ENCODE peak calls at places on chromosomes 5 and 9, in nine cellular contexts. One of them, this sample, is unnamed.

GRCh38 chr9:87640385-87640795 is 85.5 kb upstream of the CTSL start:
- DNase-seq in choroid plexus epithelial cell: peak
- DNase-seq in tibial nerve: no peak
- DNase-seq in NAMALWA: no peak
- DNase-seq in central memory CD4-positive, alpha-beta T cell: no peak
- DNase-seq in Right ventricle myocardium superior: peak
- DNase-seq in NCI-H1092 treated with DMSO at 0.1 percent for 48 hours: peak
- DNase-seq in AG09319: no peak
- DNase-seq in activated CD4-positive, alpha-beta T cell treated with anti-CD3 and anti-CD28 coated beads, Interleukin-2, amount 50 U/mL, for 4 hours: no peak
- DNase-seq in this sample: no peak

GRCh38 chr9:105355810-105356209 is 92.0 kb upstream of the FSD1L start:
- DNase-seq in central memory CD4-positive, alpha-beta T cell: peak
- DNase-seq in choroid plexus epithelial cell: peak
- DNase-seq in Right ventricle myocardium superior: no peak
- DNase-seq in activated CD4-positive, alpha-beta T cell treated with anti-CD3 and anti-CD28 coated beads, Interleukin-2, amount 50 U/mL, for 4 hours: no peak
- DNase-seq in tibial nerve: no peak
- DNase-seq in AG09319: no peak
- DNase-seq in NAMALWA: peak
- DNase-seq in NCI-H1092 treated with DMSO at 0.1 percent for 48 hours: no peak
- DNase-seq in this sample: no peak

GRCh38 chr9:23571414-23572104 is 254.5 kb downstream of the ELAVL2 start:
- DNase-seq in Right ventricle myocardium superior: no peak
- DNase-seq in NAMALWA: no peak
- DNase-seq in tibial nerve: no peak
- DNase-seq in AG09319: no peak
- DNase-seq in central memory CD4-positive, alpha-beta T cell: no peak
- DNase-seq in activated CD4-positive, alpha-beta T cell treated with anti-CD3 and anti-CD28 coated beads, Interleukin-2, amount 50 U/mL, for 4 hours: no peak
- DNase-seq in choroid plexus epithelial cell: no peak
- DNase-seq in NCI-H1092 treated with DMSO at 0.1 percent for 48 hours: no peak
- DNase-seq in this sample: no peak

GRCh38 chr5:105101597-105101996 is 1539.0 kb upstream of the NUDT12 start:
- DNase-seq in tibial nerve: no peak
- DNase-seq in NAMALWA: no peak
- DNase-seq in central memory CD4-positive, alpha-beta T cell: no peak
- DNase-seq in Right ventricle myocardium superior: no peak
- DNase-seq in AG09319: no peak
- DNase-seq in activated CD4-positive, alpha-beta T cell treated with anti-CD3 and anti-CD28 coated beads, Interleukin-2, amount 50 U/mL, for 4 hours: no peak
- DNase-seq in NCI-H1092 treated with DMSO at 0.1 percent for 48 hours: no peak
- DNase-seq in choroid plexus epithelial cell: peak
- DNase-seq in this sample: no peak

GRCh38 chr9:106954562-106954961 is 91.6 kb downstream of the ZNF462 start:
- DNase-seq in tibial nerve: no peak
- DNase-seq in Right ventricle myocardium superior: no peak
- DNase-seq in choroid plexus epithelial cell: peak
- DNase-seq in AG09319: no peak
- DNase-seq in activated CD4-positive, alpha-beta T cell treated with anti-CD3 and anti-CD28 coated beads, Interleukin-2, amount 50 U/mL, for 4 hours: no peak
- DNase-seq in NAMALWA: no peak
- DNase-seq in NCI-H1092 treated with DMSO at 0.1 percent for 48 hours: no peak
- DNase-seq in central memory CD4-positive, alpha-beta T cell: no peak
- DNase-seq in this sample: no peak

GRCh38 chr5:65198777-65199120 is 283.0 kb downstream of the ADAMTS6 start:
- DNase-seq in Right ventricle myocardium superior: no peak
- DNase-seq in central memory CD4-positive, alpha-beta T cell: no peak
- DNase-seq in activated CD4-positive, alpha-beta T cell treated with anti-CD3 and anti-CD28 coated beads, Interleukin-2, amount 50 U/mL, for 4 hours: no peak
- DNase-seq in NAMALWA: no peak
- DNase-seq in NCI-H1092 treated with DMSO at 0.1 percent for 48 hours: no peak
- DNase-seq in choroid plexus epithelial cell: peak
- DNase-seq in tibial nerve: no peak
- DNase-seq in AG09319: peak
- DNase-seq in this sample: no peak

GRCh38 chr5:79025054-79025465 is 40.0 kb upstream of the ARSB start:
- DNase-seq in NCI-H1092 treated with DMSO at 0.1 percent for 48 hours: peak
- DNase-seq in NAMALWA: peak
- DNase-seq in tibial nerve: peak
- DNase-seq in AG09319: peak
- DNase-seq in choroid plexus epithelial cell: peak
- DNase-seq in activated CD4-positive, alpha-beta T cell treated with anti-CD3 and anti-CD28 coated beads, Interleukin-2, amount 50 U/mL, for 4 hours: peak
- DNase-seq in central memory CD4-positive, alpha-beta T cell: peak
- DNase-seq in Right ventricle myocardium superior: peak
- DNase-seq in this sample: peak

GRCh38 chr5:55316842-55317241 is 9.1 kb downstream of the MTREX start:
- DNase-seq in AG09319: no peak
- DNase-seq in Right ventricle myocardium superior: no peak
- DNase-seq in NAMALWA: no peak
- DNase-seq in central memory CD4-positive, alpha-beta T cell: no peak
- DNase-seq in tibial nerve: no peak
- DNase-seq in NCI-H1092 treated with DMSO at 0.1 percent for 48 hours: no peak
- DNase-seq in choroid plexus epithelial cell: no peak
- DNase-seq in activated CD4-positive, alpha-beta T cell treated with anti-CD3 and anti-CD28 coated beads, Interleukin-2, amount 50 U/mL, for 4 hours: no peak
- DNase-seq in this sample: no peak

GRCh38 chr5:22787398-22787797 is 65.7 kb downstream of the CDH12 start:
- DNase-seq in Right ventricle myocardium superior: no peak
- DNase-seq in activated CD4-positive, alpha-beta T cell treated with anti-CD3 and anti-CD28 coated beads, Interleukin-2, amount 50 U/mL, for 4 hours: no peak
- DNase-seq in tibial nerve: no peak
- DNase-seq in NAMALWA: no peak
- DNase-seq in central memory CD4-positive, alpha-beta T cell: no peak
- DNase-seq in AG09319: no peak
- DNase-seq in choroid plexus epithelial cell: no peak
- DNase-seq in NCI-H1092 treated with DMSO at 0.1 percent for 48 hours: no peak
- DNase-seq in this sample: no peak

GRCh38 chr5:1101991-1102713 is 9.7 kb downstream of the SLC12A7 start:
- DNase-seq in central memory CD4-positive, alpha-beta T cell: no peak
- DNase-seq in NAMALWA: no peak
- DNase-seq in AG09319: no peak
- DNase-seq in NCI-H1092 treated with DMSO at 0.1 percent for 48 hours: no peak
- DNase-seq in activated CD4-positive, alpha-beta T cell treated with anti-CD3 and anti-CD28 coated beads, Interleukin-2, amount 50 U/mL, for 4 hours: no peak
- DNase-seq in choroid plexus epithelial cell: no peak
- DNase-seq in Right ventricle myocardium superior: peak
- DNase-seq in tibial nerve: no peak
- DNase-seq in this sample: peak

GRCh38 chr9:13149454-13149853 is 130.0 kb downstream of the MPDZ start:
- DNase-seq in Right ventricle myocardium superior: peak
- DNase-seq in central memory CD4-positive, alpha-beta T cell: no peak
- DNase-seq in tibial nerve: no peak
- DNase-seq in activated CD4-positive, alpha-beta T cell treated with anti-CD3 and anti-CD28 coated beads, Interleukin-2, amount 50 U/mL, for 4 hours: no peak
- DNase-seq in NCI-H1092 treated with DMSO at 0.1 percent for 48 hours: peak
- DNase-seq in NAMALWA: no peak
- DNase-seq in choroid plexus epithelial cell: no peak
- DNase-seq in AG09319: no peak
- DNase-seq in this sample: peak

GRCh38 chr5:123997354-123998215 is 485.6 kb downstream of the CSNK1G3 start:
- DNase-seq in Right ventricle myocardium superior: no peak
- DNase-seq in AG09319: peak
- DNase-seq in NCI-H1092 treated with DMSO at 0.1 percent for 48 hours: no peak
- DNase-seq in activated CD4-positive, alpha-beta T cell treated with anti-CD3 and anti-CD28 coated beads, Interleukin-2, amount 50 U/mL, for 4 hours: no peak
- DNase-seq in choroid plexus epithelial cell: peak
- DNase-seq in NAMALWA: no peak
- DNase-seq in central memory CD4-positive, alpha-beta T cell: no peak
- DNase-seq in tibial nerve: no peak
- DNase-seq in this sample: no peak

GRCh38 chr9:127244609-127245601 is 19.7 kb upstream of the GARNL3 start:
- DNase-seq in central memory CD4-positive, alpha-beta T cell: peak
- DNase-seq in AG09319: peak
- DNase-seq in tibial nerve: peak
- DNase-seq in Right ventricle myocardium superior: peak
- DNase-seq in NCI-H1092 treated with DMSO at 0.1 percent for 48 hours: peak
- DNase-seq in activated CD4-positive, alpha-beta T cell treated with anti-CD3 and anti-CD28 coated beads, Interleukin-2, amount 50 U/mL, for 4 hours: peak
- DNase-seq in choroid plexus epithelial cell: peak
- DNase-seq in NAMALWA: peak
- DNase-seq in this sample: peak

GRCh38 chr5:90944116-90944515 is 385.5 kb downstream of the ADGRV1 start:
- DNase-seq in AG09319: no peak
- DNase-seq in choroid plexus epithelial cell: peak
- DNase-seq in tibial nerve: no peak
- DNase-seq in activated CD4-positive, alpha-beta T cell treated with anti-CD3 and anti-CD28 coated beads, Interleukin-2, amount 50 U/mL, for 4 hours: no peak
- DNase-seq in central memory CD4-positive, alpha-beta T cell: no peak
- DNase-seq in NCI-H1092 treated with DMSO at 0.1 percent for 48 hours: no peak
- DNase-seq in NAMALWA: no peak
- DNase-seq in Right ventricle myocardium superior: no peak
- DNase-seq in this sample: no peak

GRCh38 chr9:33464045-33464636 is 9.6 kb downstream of the NOL6 start:
- DNase-seq in AG09319: no peak
- DNase-seq in NAMALWA: no peak
- DNase-seq in central memory CD4-positive, alpha-beta T cell: no peak
- DNase-seq in Right ventricle myocardium superior: peak
- DNase-seq in choroid plexus epithelial cell: no peak
- DNase-seq in NCI-H1092 treated with DMSO at 0.1 percent for 48 hours: no peak
- DNase-seq in tibial nerve: no peak
- DNase-seq in activated CD4-positive, alpha-beta T cell treated with anti-CD3 and anti-CD28 coated beads, Interleukin-2, amount 50 U/mL, for 4 hours: no peak
- DNase-seq in this sample: no peak

GRCh38 chr9:107288701-107289100 is 5.6 kb downstream of the RAD23B start:
- DNase-seq in Right ventricle myocardium superior: no peak
- DNase-seq in central memory CD4-positive, alpha-beta T cell: no peak
- DNase-seq in NCI-H1092 treated with DMSO at 0.1 percent for 48 hours: no peak
- DNase-seq in NAMALWA: no peak
- DNase-seq in tibial nerve: no peak
- DNase-seq in AG09319: no peak
- DNase-seq in activated CD4-positive, alpha-beta T cell treated with anti-CD3 and anti-CD28 coated beads, Interleukin-2, amount 50 U/mL, for 4 hours: no peak
- DNase-seq in choroid plexus epithelial cell: no peak
- DNase-seq in this sample: no peak

GRCh38 chr5:1278656-1279442 is 16.0 kb downstream of the TERT start:
- DNase-seq in tibial nerve: no peak
- DNase-seq in central memory CD4-positive, alpha-beta T cell: no peak
- DNase-seq in AG09319: no peak
- DNase-seq in NAMALWA: no peak
- DNase-seq in Right ventricle myocardium superior: peak
- DNase-seq in choroid plexus epithelial cell: no peak
- DNase-seq in activated CD4-positive, alpha-beta T cell treated with anti-CD3 and anti-CD28 coated beads, Interleukin-2, amount 50 U/mL, for 4 hours: no peak
- DNase-seq in NCI-H1092 treated with DMSO at 0.1 percent for 48 hours: no peak
- DNase-seq in this sample: no peak

GRCh38 chr5:158947831-158948230 is 151.9 kb downstream of the EBF1 start:
- DNase-seq in central memory CD4-positive, alpha-beta T cell: no peak
- DNase-seq in choroid plexus epithelial cell: peak
- DNase-seq in tibial nerve: no peak
- DNase-seq in AG09319: no peak
- DNase-seq in NCI-H1092 treated with DMSO at 0.1 percent for 48 hours: no peak
- DNase-seq in NAMALWA: no peak
- DNase-seq in Right ventricle myocardium superior: no peak
- DNase-seq in activated CD4-positive, alpha-beta T cell treated with anti-CD3 and anti-CD28 coated beads, Interleukin-2, amount 50 U/mL, for 4 hours: no peak
- DNase-seq in this sample: no peak

GRCh38 chr9:27181381-27181780 is 72.4 kb downstream of the TEK start:
- DNase-seq in choroid plexus epithelial cell: peak
- DNase-seq in activated CD4-positive, alpha-beta T cell treated with anti-CD3 and anti-CD28 coated beads, Interleukin-2, amount 50 U/mL, for 4 hours: no peak
- DNase-seq in Right ventricle myocardium superior: no peak
- DNase-seq in NCI-H1092 treated with DMSO at 0.1 percent for 48 hours: no peak
- DNase-seq in AG09319: no peak
- DNase-seq in central memory CD4-positive, alpha-beta T cell: no peak
- DNase-seq in tibial nerve: no peak
- DNase-seq in NAMALWA: no peak
- DNase-seq in this sample: no peak

GRCh38 chr9:98314381-98315066 is 59.1 kb upstream of the TBC1D2 start:
- DNase-seq in central memory CD4-positive, alpha-beta T cell: no peak
- DNase-seq in Right ventricle myocardium superior: no peak
- DNase-seq in tibial nerve: no peak
- DNase-seq in NCI-H1092 treated with DMSO at 0.1 percent for 48 hours: no peak
- DNase-seq in choroid plexus epithelial cell: peak
- DNase-seq in NAMALWA: no peak
- DNase-seq in AG09319: no peak
- DNase-seq in activated CD4-positive, alpha-beta T cell treated with anti-CD3 and anti-CD28 coated beads, Interleukin-2, amount 50 U/mL, for 4 hours: no peak
- DNase-seq in this sample: no peak

GRCh38 chr5:91928751-91929521 is 545.8 kb upstream of the ARRDC3 start:
- DNase-seq in central memory CD4-positive, alpha-beta T cell: no peak
- DNase-seq in NCI-H1092 treated with DMSO at 0.1 percent for 48 hours: peak
- DNase-seq in choroid plexus epithelial cell: peak
- DNase-seq in NAMALWA: peak
- DNase-seq in tibial nerve: no peak
- DNase-seq in AG09319: no peak
- DNase-seq in activated CD4-positive, alpha-beta T cell treated with anti-CD3 and anti-CD28 coated beads, Interleukin-2, amount 50 U/mL, for 4 hours: no peak
- DNase-seq in Right ventricle myocardium superior: no peak
- DNase-seq in this sample: no peak

GRCh38 chr5:143110591-143110990 is 292.9 kb downstream of the NR3C1 start:
- DNase-seq in activated CD4-positive, alpha-beta T cell treated with anti-CD3 and anti-CD28 coated beads, Interleukin-2, amount 50 U/mL, for 4 hours: no peak
- DNase-seq in central memory CD4-positive, alpha-beta T cell: no peak
- DNase-seq in NCI-H1092 treated with DMSO at 0.1 percent for 48 hours: no peak
- DNase-seq in AG09319: no peak
- DNase-seq in choroid plexus epithelial cell: peak
- DNase-seq in NAMALWA: no peak
- DNase-seq in Right ventricle myocardium superior: no peak
- DNase-seq in tibial nerve: no peak
- DNase-seq in this sample: no peak

GRCh38 chr9:121780177-121780576 is 128.7 kb downstream of the DAB2IP start:
- DNase-seq in central memory CD4-positive, alpha-beta T cell: no peak
- DNase-seq in choroid plexus epithelial cell: no peak
- DNase-seq in NCI-H1092 treated with DMSO at 0.1 percent for 48 hours: no peak
- DNase-seq in tibial nerve: no peak
- DNase-seq in activated CD4-positive, alpha-beta T cell treated with anti-CD3 and anti-CD28 coated beads, Interleukin-2, amount 50 U/mL, for 4 hours: no peak
- DNase-seq in Right ventricle myocardium superior: no peak
- DNase-seq in AG09319: no peak
- DNase-seq in NAMALWA: no peak
- DNase-seq in this sample: peak

GRCh38 chr9:133742251-133742650 is 4.1 kb upstream of the SARDH start:
- DNase-seq in AG09319: no peak
- DNase-seq in activated CD4-positive, alpha-beta T cell treated with anti-CD3 and anti-CD28 coated beads, Interleukin-2, amount 50 U/mL, for 4 hours: no peak
- DNase-seq in NAMALWA: no peak
- DNase-seq in choroid plexus epithelial cell: no peak
- DNase-seq in NCI-H1092 treated with DMSO at 0.1 percent for 48 hours: no peak
- DNase-seq in central memory CD4-positive, alpha-beta T cell: no peak
- DNase-seq in Right ventricle myocardium superior: no peak
- DNase-seq in tibial nerve: no peak
- DNase-seq in this sample: no peak

GRCh38 chr5:78515665-78516064 is 132.9 kb downstream of the LHFPL2 start:
- DNase-seq in Right ventricle myocardium superior: no peak
- DNase-seq in activated CD4-positive, alpha-beta T cell treated with anti-CD3 and anti-CD28 coated beads, Interleukin-2, amount 50 U/mL, for 4 hours: no peak
- DNase-seq in NAMALWA: no peak
- DNase-seq in NCI-H1092 treated with DMSO at 0.1 percent for 48 hours: no peak
- DNase-seq in tibial nerve: no peak
- DNase-seq in central memory CD4-positive, alpha-beta T cell: no peak
- DNase-seq in choroid plexus epithelial cell: no peak
- DNase-seq in AG09319: no peak
- DNase-seq in this sample: no peak

GRCh38 chr9:92061184-92061583 is 54.0 kb downstream of the SPTLC1 start:
- DNase-seq in NAMALWA: no peak
- DNase-seq in choroid plexus epithelial cell: no peak
- DNase-seq in central memory CD4-positive, alpha-beta T cell: no peak
- DNase-seq in tibial nerve: no peak
- DNase-seq in Right ventricle myocardium superior: no peak
- DNase-seq in activated CD4-positive, alpha-beta T cell treated with anti-CD3 and anti-CD28 coated beads, Interleukin-2, amount 50 U/mL, for 4 hours: no peak
- DNase-seq in NCI-H1092 treated with DMSO at 0.1 percent for 48 hours: no peak
- DNase-seq in AG09319: no peak
- DNase-seq in this sample: no peak

GRCh38 chr9:107361816-107362215 is 78.7 kb downstream of the RAD23B start:
- DNase-seq in Right ventricle myocardium superior: no peak
- DNase-seq in AG09319: no peak
- DNase-seq in activated CD4-positive, alpha-beta T cell treated with anti-CD3 and anti-CD28 coated beads, Interleukin-2, amount 50 U/mL, for 4 hours: no peak
- DNase-seq in central memory CD4-positive, alpha-beta T cell: no peak
- DNase-seq in tibial nerve: no peak
- DNase-seq in choroid plexus epithelial cell: no peak
- DNase-seq in NAMALWA: no peak
- DNase-seq in NCI-H1092 treated with DMSO at 0.1 percent for 48 hours: no peak
- DNase-seq in this sample: no peak

GRCh38 chr9:15235658-15236057 is 71.4 kb downstream of the TTC39B start:
- DNase-seq in central memory CD4-positive, alpha-beta T cell: no peak
- DNase-seq in tibial nerve: no peak
- DNase-seq in activated CD4-positive, alpha-beta T cell treated with anti-CD3 and anti-CD28 coated beads, Interleukin-2, amount 50 U/mL, for 4 hours: no peak
- DNase-seq in Right ventricle myocardium superior: no peak
- DNase-seq in NAMALWA: no peak
- DNase-seq in choroid plexus epithelial cell: no peak
- DNase-seq in NCI-H1092 treated with DMSO at 0.1 percent for 48 hours: no peak
- DNase-seq in AG09319: no peak
- DNase-seq in this sample: no peak

GRCh38 chr5:132012385-132013005 is 1.0 kb upstream of the ACSL6 start:
- DNase-seq in activated CD4-positive, alpha-beta T cell treated with anti-CD3 and anti-CD28 coated beads, Interleukin-2, amount 50 U/mL, for 4 hours: no peak
- DNase-seq in NCI-H1092 treated with DMSO at 0.1 percent for 48 hours: no peak
- DNase-seq in NAMALWA: no peak
- DNase-seq in AG09319: peak
- DNase-seq in central memory CD4-positive, alpha-beta T cell: no peak
- DNase-seq in Right ventricle myocardium superior: peak
- DNase-seq in tibial nerve: no peak
- DNase-seq in choroid plexus epithelial cell: peak
- DNase-seq in this sample: peak

GRCh38 chr5:103489293-103489692 is 73.3 kb downstream of the NUDT12 start:
- DNase-seq in tibial nerve: no peak
- DNase-seq in NAMALWA: no peak
- DNase-seq in choroid plexus epithelial cell: no peak
- DNase-seq in NCI-H1092 treated with DMSO at 0.1 percent for 48 hours: no peak
- DNase-seq in central memory CD4-positive, alpha-beta T cell: no peak
- DNase-seq in AG09319: no peak
- DNase-seq in activated CD4-positive, alpha-beta T cell treated with anti-CD3 and anti-CD28 coated beads, Interleukin-2, amount 50 U/mL, for 4 hours: no peak
- DNase-seq in Right ventricle myocardium superior: no peak
- DNase-seq in this sample: no peak

GRCh38 chr9:130500340-130500771 is 55.6 kb downstream of the ASS1 start:
- DNase-seq in tibial nerve: no peak
- DNase-seq in NCI-H1092 treated with DMSO at 0.1 percent for 48 hours: peak
- DNase-seq in NAMALWA: no peak
- DNase-seq in central memory CD4-positive, alpha-beta T cell: no peak
- DNase-seq in choroid plexus epithelial cell: no peak
- DNase-seq in AG09319: no peak
- DNase-seq in activated CD4-positive, alpha-beta T cell treated with anti-CD3 and anti-CD28 coated beads, Interleukin-2, amount 50 U/mL, for 4 hours: no peak
- DNase-seq in Right ventricle myocardium superior: no peak
- DNase-seq in this sample: no peak

This sample was measured in heart left ventricle.